ENCODE peak calls at places on chromosomes 7 and 10, in five cellular contexts. One of them, this sample, is unnamed.

GRCh38 chr7:151863386-151864079 is 13.4 kb downstream of the PRKAG2 start:
- DNase-seq in foreskin fibroblast: no peak
- DNase-seq in heart left ventricle: no peak
- DNase-seq in IMR-90: no peak
- DNase-seq in GM06990: no peak
- DNase-seq in this sample: no peak

GRCh38 chr7:64875658-64876406 is 27.2 kb upstream of the ZNF273 start:
- DNase-seq in foreskin fibroblast: no peak
- DNase-seq in heart left ventricle: no peak
- DNase-seq in IMR-90: no peak
- DNase-seq in GM06990: no peak
- DNase-seq in this sample: no peak

GRCh38 chr10:28463141-28463540 is 69.8 kb upstream of the WAC start:
- DNase-seq in foreskin fibroblast: no peak
- DNase-seq in heart left ventricle: no peak
- DNase-seq in IMR-90: no peak
- DNase-seq in GM06990: no peak
- DNase-seq in this sample: no peak

GRCh38 chr10:13502384-13502783 is 26.4 kb downstream of the BEND7 start:
- DNase-seq in foreskin fibroblast: no peak
- DNase-seq in heart left ventricle: no peak
- DNase-seq in IMR-90: no peak
- DNase-seq in GM06990: no peak
- DNase-seq in this sample: no peak

GRCh38 chr7:44887293-44887692 is 2.0 kb upstream of the PURB start:
- DNase-seq in foreskin fibroblast: no peak
- DNase-seq in heart left ventricle: no peak
- DNase-seq in IMR-90: no peak
- DNase-seq in GM06990: peak
- DNase-seq in this sample: no peak

GRCh38 chr10:123165445-123166072 is 11.4 kb downstream of the BUB3 start:
- DNase-seq in foreskin fibroblast: no peak
- DNase-seq in heart left ventricle: no peak
- DNase-seq in IMR-90: no peak
- DNase-seq in GM06990: no peak
- DNase-seq in this sample: no peak

GRCh38 chr7:151814400-151814914 is 62.5 kb downstream of the PRKAG2 start:
- DNase-seq in foreskin fibroblast: peak
- DNase-seq in heart left ventricle: no peak
- DNase-seq in IMR-90: peak
- DNase-seq in GM06990: no peak
- DNase-seq in this sample: no peak

GRCh38 chr10:84783386-84783785 is 455.0 kb downstream of the CCSER2 start:
- DNase-seq in foreskin fibroblast: no peak
- DNase-seq in heart left ventricle: no peak
- DNase-seq in IMR-90: no peak
- DNase-seq in GM06990: no peak
- DNase-seq in this sample: no peak

GRCh38 chr7:116726713-116727431 is 54.9 kb downstream of the MET start:
- DNase-seq in foreskin fibroblast: peak
- DNase-seq in heart left ventricle: no peak
- DNase-seq in IMR-90: no peak
- DNase-seq in GM06990: no peak
- DNase-seq in this sample: no peak

GRCh38 chr7:54546986-54547314 is 4.8 kb downstream of the VSTM2A start:
- DNase-seq in foreskin fibroblast: no peak
- DNase-seq in heart left ventricle: no peak
- DNase-seq in IMR-90: no peak
- DNase-seq in GM06990: no peak
- DNase-seq in this sample: no peak

GRCh38 chr10:46265981-46266505 is 20.8 kb upstream of the ANTXRL start:
- DNase-seq in foreskin fibroblast: no peak
- DNase-seq in heart left ventricle: no peak
- DNase-seq in IMR-90: no peak
- DNase-seq in GM06990: no peak
- DNase-seq in this sample: no peak

GRCh38 chr7:156099085-156099484 is 286.8 kb upstream of the SHH start:
- DNase-seq in foreskin fibroblast: no peak
- DNase-seq in heart left ventricle: no peak
- DNase-seq in IMR-90: no peak
- DNase-seq in GM06990: no peak
- DNase-seq in this sample: no peak

GRCh38 chr10:112741830-112742402 is 208.1 kb upstream of the TCF7L2 start:
- DNase-seq in foreskin fibroblast: no peak
- DNase-seq in heart left ventricle: no peak
- DNase-seq in IMR-90: no peak
- DNase-seq in GM06990: no peak
- DNase-seq in this sample: no peak

GRCh38 chr7:143901360-143901709 is 641 bp downstream of the TCAF1 start:
- DNase-seq in foreskin fibroblast: peak
- DNase-seq in heart left ventricle: peak
- DNase-seq in IMR-90: peak
- DNase-seq in GM06990: no peak
- DNase-seq in this sample: no peak

GRCh38 chr10:3514691-3515090 is 270.3 kb downstream of the KLF6 start:
- DNase-seq in foreskin fibroblast: no peak
- DNase-seq in heart left ventricle: no peak
- DNase-seq in IMR-90: no peak
- DNase-seq in GM06990: no peak
- DNase-seq in this sample: no peak

GRCh38 chr10:3510741-3511140 is 274.3 kb downstream of the KLF6 start:
- DNase-seq in foreskin fibroblast: no peak
- DNase-seq in heart left ventricle: no peak
- DNase-seq in IMR-90: no peak
- DNase-seq in GM06990: no peak
- DNase-seq in this sample: no peak

GRCh38 chr10:3509355-3509754 is 275.7 kb downstream of the KLF6 start:
- DNase-seq in foreskin fibroblast: no peak
- DNase-seq in heart left ventricle: no peak
- DNase-seq in IMR-90: no peak
- DNase-seq in GM06990: no peak
- DNase-seq in this sample: no peak

GRCh38 chr10:3511483-3511882 is 273.5 kb downstream of the KLF6 start:
- DNase-seq in foreskin fibroblast: no peak
- DNase-seq in heart left ventricle: no peak
- DNase-seq in IMR-90: no peak
- DNase-seq in GM06990: no peak
- DNase-seq in this sample: no peak

GRCh38 chr10:3512263-3512662 is 272.7 kb downstream of the KLF6 start:
- DNase-seq in foreskin fibroblast: no peak
- DNase-seq in heart left ventricle: no peak
- DNase-seq in IMR-90: no peak
- DNase-seq in GM06990: no peak
- DNase-seq in this sample: no peak
- TF ChIP-seq CTCF in foreskin fibroblast: peak
- TF ChIP-seq CTCF in heart left ventricle: no peak
- TF ChIP-seq CTCF in IMR-90: no peak
- TF ChIP-seq CTCF in GM06990: no peak
- TF ChIP-seq CTCF in this sample: peak

GRCh38 chr7:119545118-119545517 is 727.9 kb upstream of the KCND2 start:
- DNase-seq in foreskin fibroblast: no peak
- DNase-seq in heart left ventricle: no peak
- DNase-seq in IMR-90: peak
- DNase-seq in GM06990: no peak
- DNase-seq in this sample: no peak
- H3K4me3 ChIP-seq in foreskin fibroblast: no peak
- H3K4me3 ChIP-seq in heart left ventricle: no peak
- H3K4me3 ChIP-seq in IMR-90: no peak
- H3K4me3 ChIP-seq in GM06990: no peak
- H3K4me3 ChIP-seq in this sample: no peak

GRCh38 chr7:66518151-66518691 is 110.5 kb upstream of the KCTD7 start:
- DNase-seq in foreskin fibroblast: no peak
- DNase-seq in heart left ventricle: no peak
- DNase-seq in IMR-90: no peak
- DNase-seq in GM06990: no peak
- DNase-seq in this sample: no peak

GRCh38 chr7:66524738-66525137 is 103.9 kb upstream of the KCTD7 start:
- DNase-seq in foreskin fibroblast: no peak
- DNase-seq in heart left ventricle: no peak
- DNase-seq in IMR-90: no peak
- DNase-seq in GM06990: no peak
- DNase-seq in this sample: no peak

GRCh38 chr7:66523409-66523808 is 105.3 kb upstream of the KCTD7 start:
- DNase-seq in foreskin fibroblast: no peak
- DNase-seq in heart left ventricle: no peak
- DNase-seq in IMR-90: no peak
- DNase-seq in GM06990: no peak
- DNase-seq in this sample: no peak

GRCh38 chr7:66521675-66522074 is 107.0 kb upstream of the KCTD7 start:
- DNase-seq in foreskin fibroblast: no peak
- DNase-seq in heart left ventricle: no peak
- DNase-seq in IMR-90: no peak
- DNase-seq in GM06990: no peak
- DNase-seq in this sample: no peak

GRCh38 chr7:66522518-66522917 is 106.2 kb upstream of the KCTD7 start:
- DNase-seq in foreskin fibroblast: peak
- DNase-seq in heart left ventricle: no peak
- DNase-seq in IMR-90: no peak
- DNase-seq in GM06990: no peak
- DNase-seq in this sample: no peak
- TF ChIP-seq CTCF in foreskin fibroblast: peak
- TF ChIP-seq CTCF in heart left ventricle: peak
- TF ChIP-seq CTCF in IMR-90: peak
- TF ChIP-seq CTCF in GM06990: peak
- TF ChIP-seq CTCF in this sample: peak

GRCh38 chr10:86363833-86364511 is 2.6 kb downstream of the GRID1 start:
- DNase-seq in foreskin fibroblast: no peak
- DNase-seq in heart left ventricle: no peak
- DNase-seq in IMR-90: no peak
- DNase-seq in GM06990: no peak
- DNase-seq in this sample: no peak
- H3K4me3 ChIP-seq in foreskin fibroblast: no peak
- H3K4me3 ChIP-seq in heart left ventricle: no peak
- H3K4me3 ChIP-seq in IMR-90: no peak
- H3K4me3 ChIP-seq in GM06990: no peak
- H3K4me3 ChIP-seq in this sample: no peak

GRCh38 chr10:93554760-93555432 is 11.6 kb upstream of the FFAR4 start:
- DNase-seq in foreskin fibroblast: peak
- DNase-seq in heart left ventricle: peak
- DNase-seq in IMR-90: peak
- DNase-seq in GM06990: no peak
- DNase-seq in this sample: peak
- TF ChIP-seq CTCF in foreskin fibroblast: peak
- TF ChIP-seq CTCF in heart left ventricle: peak
- TF ChIP-seq CTCF in IMR-90: peak
- TF ChIP-seq CTCF in GM06990: peak
- TF ChIP-seq CTCF in this sample: peak

GRCh38 chr10:30219977-30220751 is 128.9 kb downstream of the MTPAP start:
- DNase-seq in foreskin fibroblast: peak
- DNase-seq in heart left ventricle: no peak
- DNase-seq in IMR-90: peak
- DNase-seq in GM06990: no peak
- DNase-seq in this sample: no peak
- H3K4me3 ChIP-seq in foreskin fibroblast: no peak
- H3K4me3 ChIP-seq in heart left ventricle: peak
- H3K4me3 ChIP-seq in IMR-90: no peak
- H3K4me3 ChIP-seq in GM06990: peak
- H3K4me3 ChIP-seq in this sample: no peak

GRCh38 chr10:61606971-61607907 is 55.5 kb upstream of the CABCOCO1 start:
- DNase-seq in foreskin fibroblast: no peak
- DNase-seq in heart left ventricle: no peak
- DNase-seq in IMR-90: no peak
- DNase-seq in GM06990: no peak
- DNase-seq in this sample: no peak
- TF ChIP-seq CTCF in foreskin fibroblast: peak
- TF ChIP-seq CTCF in heart left ventricle: peak
- TF ChIP-seq CTCF in IMR-90: peak
- TF ChIP-seq CTCF in GM06990: peak
- TF ChIP-seq CTCF in this sample: peak

This sample was measured in HFF-Myc.